ENCODE peak calls at places on chromosome 16, in seven cellular contexts. U is coronary artery, A is heart left ventricle, N is neural crest cell, D is endothelial cell of umbilical vein, L is cardiac fibroblast, B is osteocyte. V is an unnamed sample.
A peak's percentile ranks its signal among the peaks of the same experiment; 100 is the strongest.

GRCh38 chr16:87550510-87550961 is 51.8 kb upstream of the JPH3 start:
- DNase-seq in U (no peak), A (peak; percentile 48), N (peak; percentile 61), D (no peak), L (no peak), B (no peak), V (peak; percentile 75)

GRCh38 chr16:72291121-72291520 is 119.2 kb upstream of the PMFBP1 start:
- DNase-seq in U (no peak), A (no peak), N (no peak), D (no peak), L (peak; percentile 67), B (no peak), V (no peak)

GRCh38 chr16:27374231-27374793 is 27.7 kb upstream of the IL21R start:
- DNase-seq in U (no peak), A (no peak), N (no peak), D (no peak), L (no peak), B (no peak), V (no peak)

GRCh38 chr16:11254913-11255736 is 879 bp downstream of the SOCS1 start:
- DNase-seq in U (no peak), A (peak; percentile 48), N (peak; percentile 28), D (peak; percentile 52), L (peak; percentile 46), B (no peak), V (no peak)

GRCh38 chr16:80123189-80123588 is 417.6 kb upstream of the DYNLRB2 start:
- DNase-seq in U (no peak), A (no peak), N (no peak), D (no peak), L (no peak), B (no peak), V (no peak)

GRCh38 chr16:15604460-15605390 is 38.2 kb downstream of the MARF1 start:
- DNase-seq in U (no peak), A (no peak), N (no peak), D (no peak), L (no peak), B (no peak), V (no peak)

GRCh38 chr16:27267037-27267677 is 1.4 kb downstream of the NSMCE1 start:
- DNase-seq in U (no peak), A (no peak), N (no peak), D (no peak), L (no peak), B (no peak), V (no peak)

GRCh38 chr16:4468972-4469371 is 5.5 kb downstream of the NMRAL1 start:
- DNase-seq in U (no peak), A (no peak), N (no peak), D (no peak), L (no peak), B (no peak), V (no peak)

GRCh38 chr16:21167360-21167759 is 8.9 kb downstream of the LDAF1 start:
- DNase-seq in U (no peak), A (no peak), N (no peak), D (no peak), L (no peak), B (no peak), V (no peak)

GRCh38 chr16:58063377-58064076 is 38.0 kb downstream of the MMP15 start:
- DNase-seq in U (no peak), A (no peak), N (no peak), D (no peak), L (no peak), B (no peak), V (no peak)

GRCh38 chr16:49340466-49340865 is 33.1 kb upstream of the C16orf78 start:
- DNase-seq in U (peak; percentile 11), A (no peak), N (no peak), D (no peak), L (no peak), B (peak; percentile 32), V (no peak)

GRCh38 chr16:15915555-15916081 is 27.2 kb upstream of the CEP20 start:
- DNase-seq in U (no peak), A (no peak), N (no peak), D (no peak), L (no peak), B (no peak), V (no peak)

GRCh38 chr16:9706217-9706616 is 476.0 kb downstream of the GRIN2A start:
- DNase-seq in U (no peak), A (no peak), N (no peak), D (no peak), L (no peak), B (no peak), V (no peak)

GRCh38 chr16:58363746-58364393 is 28.4 kb upstream of the GINS3 start:
- DNase-seq in U (no peak), A (no peak), N (no peak), D (no peak), L (no peak), B (no peak), V (no peak)

DNA sequence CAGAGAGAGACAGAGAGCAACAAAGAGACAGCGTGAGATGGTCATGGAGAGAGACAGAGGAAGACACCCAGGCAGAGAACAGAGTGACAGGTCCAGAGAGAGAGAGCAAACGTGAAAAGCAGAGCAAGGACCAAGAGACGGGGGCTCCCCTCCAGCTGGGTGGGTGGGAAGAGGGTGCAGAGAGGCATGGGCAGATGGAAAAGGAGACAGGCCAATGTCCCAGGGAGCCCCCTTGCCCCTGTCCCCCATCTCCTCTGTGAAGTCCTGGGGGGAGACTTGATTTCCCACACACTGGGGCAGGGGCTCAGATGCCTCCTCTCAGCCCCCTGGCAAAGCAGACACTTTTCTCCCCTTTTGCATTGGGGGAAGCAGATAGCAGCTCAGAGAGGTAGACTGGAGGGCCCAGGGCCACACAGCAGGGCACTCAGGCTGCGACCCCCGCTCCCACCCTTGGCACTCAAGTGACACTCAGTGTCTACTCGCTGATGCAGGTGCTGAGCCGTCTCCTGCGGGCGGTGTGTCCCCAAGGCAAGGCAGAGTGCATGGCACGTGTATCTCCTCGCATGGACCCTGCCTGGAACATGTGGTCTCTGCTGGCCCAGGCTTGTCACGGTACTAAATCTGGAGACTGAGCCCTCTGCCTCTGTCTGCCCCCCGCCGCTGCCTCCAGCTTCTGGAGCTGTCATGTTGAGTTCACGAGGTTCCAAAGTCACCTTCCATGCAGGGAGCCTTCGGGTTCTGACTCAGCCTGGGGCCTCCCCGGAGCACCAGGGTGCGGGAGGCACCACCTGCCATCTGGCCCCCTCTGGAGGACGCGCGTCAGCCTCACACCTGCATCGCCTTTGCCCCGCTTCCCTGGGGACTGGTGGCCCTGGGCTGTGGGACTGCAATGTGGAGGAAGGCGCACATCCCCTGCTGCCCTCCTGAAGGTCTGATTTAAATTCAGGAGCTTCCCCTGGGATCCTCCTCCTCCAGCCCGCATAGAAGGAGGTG is 215.9 kb upstream of the GSE1 start:
- DNase-seq in U (no peak), A (no peak), N (no peak), D (no peak), L (no peak), B (no peak), V (peak; percentile 80)
- TF ChIP-seq CTCF in U (no peak), A (no peak), N (no peak), D (no peak), L (no peak), B (no peak), V (peak; percentile 72)

DNA sequence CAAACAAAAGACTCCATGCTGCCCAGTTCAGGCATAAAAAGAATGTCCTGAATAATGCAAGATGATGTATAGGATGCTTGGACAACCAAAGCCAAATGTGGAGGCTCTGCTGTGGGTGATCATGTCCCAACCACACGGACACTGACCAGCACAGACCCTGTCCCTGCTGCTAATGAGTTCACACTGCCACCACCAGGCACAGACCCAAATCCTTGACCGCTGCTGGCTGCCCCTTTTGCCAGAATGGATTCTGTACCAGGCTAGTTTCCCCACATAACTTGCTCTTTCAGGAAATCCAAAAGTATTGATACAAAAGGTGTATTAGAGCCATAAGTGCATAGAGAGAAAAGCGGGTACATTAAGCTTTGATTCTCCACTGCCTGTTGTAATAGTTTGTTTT is 60.9 kb downstream of the XYLT1 start:
- DNase-seq in U (no peak), A (no peak), N (no peak), D (no peak), L (no peak), B (no peak), V (no peak)
- TF ChIP-seq CTCF in U (no peak), A (no peak), N (no peak), D (no peak), L (no peak), B (no peak), V (no peak)

DNA sequence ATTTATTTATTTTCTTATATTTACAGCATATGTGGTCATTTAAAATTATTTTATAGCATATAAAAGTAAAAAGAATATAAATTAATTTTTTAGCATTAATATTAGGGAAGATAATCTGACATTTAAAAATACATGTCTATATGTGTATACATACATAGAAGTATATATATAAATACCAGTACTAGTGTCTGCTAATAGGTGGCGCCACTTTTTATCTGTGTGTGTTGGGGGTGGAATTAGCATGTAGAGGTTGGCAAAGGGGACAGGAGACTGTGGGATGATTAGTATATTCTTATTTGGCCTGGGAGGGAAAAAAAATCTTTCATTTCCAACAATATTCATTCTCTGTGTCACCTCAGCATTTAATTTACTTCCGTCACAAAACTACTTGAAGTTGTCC is 359.1 kb downstream of the WWOX start:
- DNase-seq in U (no peak), A (no peak), N (no peak), D (no peak), L (no peak), B (no peak), V (no peak)
- TF ChIP-seq CTCF in U (no peak), A (no peak), N (peak; percentile 36), D (no peak), L (no peak), B (no peak), V (no peak)

GRCh38 chr16:88811850-88812736 is at the start of gene APRT:
- DNase-seq in U (peak; percentile 96), A (peak; percentile 95), N (peak; percentile 98), D (peak; percentile 94), L (peak; percentile 97), B (peak; percentile 99), V (peak; percentile 97)
- TF ChIP-seq CTCF in U (no peak), A (peak; percentile 16), N (peak; percentile 35), D (peak; percentile 37), L (no peak), B (peak; percentile 54), V (peak; percentile 19)

GRCh38 chr16:69273009-69273408 is 38.1 kb upstream of the VPS4A start:
- DNase-seq in U (no peak), A (no peak), N (no peak), D (no peak), L (peak; percentile 85), B (no peak), V (no peak)
- TF ChIP-seq CTCF in U (no peak), A (no peak), N (no peak), D (no peak), L (no peak), B (no peak), V (no peak)

GRCh38 chr16:74770826-74771526 is 3.6 kb downstream of the FA2H start:
- DNase-seq in U (no peak), A (no peak), N (no peak), D (no peak), L (no peak), B (no peak), V (no peak)

GRCh38 chr16:74771656-74772315 is 2.8 kb downstream of the FA2H start:
- DNase-seq in U (no peak), A (no peak), N (no peak), D (no peak), L (no peak), B (no peak), V (no peak)

GRCh38 chr16:74768239-74768638 is 6.4 kb downstream of the FA2H start:
- DNase-seq in U (no peak), A (no peak), N (no peak), D (no peak), L (no peak), B (no peak), V (no peak)

GRCh38 chr16:74767749-74768148 is 6.9 kb downstream of the FA2H start:
- DNase-seq in U (no peak), A (no peak), N (no peak), D (no peak), L (no peak), B (no peak), V (no peak)

GRCh38 chr16:74769791-74770190 is 4.8 kb downstream of the FA2H start:
- DNase-seq in U (no peak), A (no peak), N (no peak), D (no peak), L (no peak), B (no peak), V (no peak)
- TF ChIP-seq CTCF in U (no peak), A (no peak), N (no peak), D (no peak), L (no peak), B (no peak), V (no peak)

V was measured in Caco-2.